ENCODE peak calls at places on chromosome 9, in ten cellular contexts. E, A, D, G, K, C, F, S, W and N are unnamed samples.

GRCh38 chr9:97773723-97774122 is 76.6 kb upstream of the XPA start:
- DNase-seq in E (no peak), A (peak; percentile 35), D (no peak), G (no peak), K (no peak), C (no peak), F (peak; percentile 47), S (no peak), W (peak; percentile 34), N (no peak)

GRCh38 chr9:88991066-88992030 is at the start of gene S1PR3:
- DNase-seq in E (no peak), A (no peak), D (no peak), G (peak; percentile 70), K (peak; percentile 63), C (peak; percentile 83), F (peak; percentile 64), S (peak; percentile 89), W (peak; percentile 77), N (no peak)

GRCh38 chr9:37938121-37938906 is 34.4 kb upstream of the SLC25A51 start:
- DNase-seq in E (peak; percentile 46), A (peak; percentile 79), D (no peak), G (no peak), K (peak; percentile 94), C (no peak), F (no peak), S (peak; percentile 37), W (no peak), N (no peak)

GRCh38 chr9:126423022-126423708 is 96.5 kb downstream of the MVB12B start:
- DNase-seq in E (no peak), A (no peak), D (no peak), G (no peak), K (no peak), C (no peak), F (no peak), S (no peak), W (no peak), N (no peak)

GRCh38 chr9:115777610-115778009 is 376.0 kb upstream of the PAPPA start:
- DNase-seq in E (no peak), A (no peak), D (no peak), G (no peak), K (no peak), C (no peak), F (no peak), S (no peak), W (no peak), N (no peak)

GRCh38 chr9:97510797-97511761 is 9.6 kb downstream of the TMOD1 start:
- DNase-seq in E (no peak), A (peak; percentile 80), D (no peak), G (no peak), K (peak; percentile 88), C (no peak), F (no peak), S (no peak), W (no peak), N (no peak)

GRCh38 chr9:105415344-105415980 is 32.4 kb upstream of the FSD1L start:
- DNase-seq in E (peak; percentile 35), A (peak; percentile 4), D (peak; percentile 25), G (peak; percentile 41), K (peak; percentile 65), C (no peak), F (peak; percentile 59), S (peak; percentile 87), W (no peak), N (no peak)

GRCh38 chr9:129720865-129721545 is 31.8 kb downstream of the PTGES start:
- DNase-seq in E (no peak), A (no peak), D (no peak), G (no peak), K (no peak), C (no peak), F (no peak), S (no peak), W (no peak), N (no peak)

GRCh38 chr9:112734892-112735291 is 15.7 kb upstream of the SNX30 start:
- DNase-seq in E (no peak), A (no peak), D (no peak), G (no peak), K (no peak), C (no peak), F (no peak), S (no peak), W (no peak), N (no peak)

GRCh38 chr9:4262735-4263141 is 37.1 kb downstream of the GLIS3 start:
- DNase-seq in E (no peak), A (peak; percentile 92), D (no peak), G (no peak), K (peak; percentile 69), C (no peak), F (no peak), S (no peak), W (no peak), N (peak; percentile 34)

DNA sequence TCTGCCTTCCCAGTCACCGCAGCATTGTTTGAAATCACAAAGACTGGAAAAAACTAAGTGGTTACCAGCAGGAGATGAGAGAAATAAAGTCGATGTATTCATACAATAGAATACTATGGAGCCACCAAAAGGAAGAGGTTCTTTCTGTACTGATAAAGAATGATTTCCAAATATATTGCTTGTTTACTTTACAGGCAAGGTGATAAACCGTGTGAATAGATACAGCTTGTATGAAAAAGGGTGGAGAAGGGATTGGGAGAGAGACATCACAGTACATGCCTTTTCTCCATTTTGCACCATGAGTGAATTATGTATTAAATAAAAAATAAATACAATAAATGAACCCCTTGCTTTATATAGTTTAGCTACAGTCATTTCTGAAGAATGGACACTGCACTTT is 91.7 kb downstream of the RFK start:
- DNase-seq in E (no peak), A (no peak), D (no peak), G (no peak), K (no peak), C (no peak), F (no peak), S (no peak), W (no peak), N (no peak)
- H3K27ac ChIP-seq in E (no peak overlapping the region), A (no peak overlapping the region), D (no peak overlapping the region), G (no peak overlapping the region), K (no peak overlapping the region), C (no peak overlapping the region), F (no peak overlapping the region), S (no peak overlapping the region), W (no peak overlapping the region), N (no peak overlapping the region)

GRCh38 chr9:28177925-28178324 is 604.6 kb upstream of the C9orf72 start:
- DNase-seq in E (no peak), A (no peak), D (no peak), G (no peak), K (no peak), C (no peak), F (no peak), S (no peak), W (no peak), N (no peak)

GRCh38 chr9:28179893-28180292 is 606.6 kb upstream of the C9orf72 start:
- DNase-seq in E (no peak), A (no peak), D (no peak), G (no peak), K (no peak), C (no peak), F (no peak), S (no peak), W (no peak), N (no peak)

GRCh38 chr9:28177142-28177541 is 603.9 kb upstream of the C9orf72 start:
- DNase-seq in E (no peak), A (no peak), D (no peak), G (no peak), K (no peak), C (no peak), F (no peak), S (no peak), W (no peak), N (no peak)
- H3K27ac ChIP-seq in E (no peak overlapping the region), A (no peak overlapping the region), D (no peak overlapping the region), G (no peak overlapping the region), K (no peak overlapping the region), C (no peak overlapping the region), F (no peak overlapping the region), S (no peak overlapping the region), W (no peak overlapping the region), N (no peak overlapping the region)

GRCh38 chr9:121266356-121266755 is 1.6 kb upstream of the GSN start:
- DNase-seq in E (no peak), A (no peak), D (no peak), G (no peak), K (no peak), C (no peak), F (no peak), S (no peak), W (no peak), N (no peak)

GRCh38 chr9:121266906-121267650 is 884 bp upstream of the GSN start:
- DNase-seq in E (no peak), A (no peak), D (peak; percentile 30), G (no peak), K (no peak), C (no peak), F (no peak), S (no peak), W (peak; percentile 42), N (no peak)

GRCh38 chr9:121268598-121269029 is 652 bp downstream of the GSN start:
- DNase-seq in E (no peak), A (no peak), D (no peak), G (no peak), K (no peak), C (no peak), F (no peak), S (no peak), W (no peak), N (no peak)

GRCh38 chr9:121269030-121269887 is 1.3 kb downstream of the GSN start:
- DNase-seq in E (no peak), A (no peak), D (peak; percentile 63), G (no peak), K (peak; percentile 69), C (no peak), F (peak; percentile 61), S (peak; percentile 72), W (no peak), N (no peak)

DNA sequence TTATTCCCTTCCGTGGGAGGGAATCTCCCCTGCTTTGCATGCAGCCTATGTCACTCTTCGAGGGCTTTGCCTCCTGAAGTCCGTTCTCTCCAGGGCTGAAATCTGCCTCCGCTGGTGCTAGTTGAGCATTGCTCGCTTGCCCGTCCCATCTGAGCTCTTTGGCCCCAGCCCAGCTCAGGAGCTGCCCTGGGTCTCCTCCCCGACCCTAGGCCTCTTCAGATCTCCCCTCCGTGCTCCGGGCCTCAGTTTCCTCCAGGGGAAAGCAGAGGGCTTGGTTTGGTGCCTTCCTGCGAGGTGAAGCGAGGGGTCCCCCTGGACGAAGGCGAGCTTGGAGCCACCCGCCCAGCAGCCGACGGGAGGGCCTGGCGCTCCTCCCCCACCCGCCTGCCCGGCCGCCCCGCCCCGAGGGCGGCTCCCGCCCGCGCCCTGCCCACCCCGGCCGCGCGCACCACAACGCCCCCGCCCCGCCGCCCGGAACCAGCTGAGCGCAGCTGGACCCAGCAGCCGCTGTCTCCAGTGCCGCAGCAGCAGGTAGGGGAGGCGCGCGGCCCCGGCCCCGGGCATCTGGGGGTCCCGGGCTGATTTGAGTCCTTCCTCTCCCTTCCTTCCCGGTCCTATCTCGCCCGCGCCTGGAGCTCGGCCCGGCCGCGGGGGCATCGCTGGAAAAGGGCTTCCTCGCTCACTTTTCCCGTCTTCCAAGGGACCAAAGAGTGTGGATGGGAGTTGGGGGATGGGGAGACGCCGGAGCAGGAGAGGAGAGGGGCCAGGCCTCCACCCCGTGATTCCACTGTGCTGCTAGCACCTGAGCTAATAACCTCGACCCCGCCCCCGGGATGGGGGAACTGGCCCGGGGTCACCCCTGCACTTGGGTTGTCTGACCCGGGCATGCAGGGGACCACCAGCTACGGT is at the start of gene GSN:
- DNase-seq in E (peak; percentile 88), A (no peak), D (peak; percentile 70), G (peak; percentile 84), K (peak; percentile 80), C (peak; percentile 96), F (peak; percentile 88), S (peak; percentile 88), W (peak; percentile 89), N (no peak)
- H3K27ac ChIP-seq in E (peak within 1 kb of the TSS; percentile 98), A (peak within 1 kb of the TSS; percentile 74), D (peak within 1 kb of the TSS; percentile 93), G (peak within 1 kb of the TSS; percentile 80), K (peak within 1 kb of the TSS; percentile 89), C (peak within 1 kb of the TSS; percentile 53), F (peak within 1 kb of the TSS; percentile 95), S (no peak within 1 kb of the TSS), W (peak within 1 kb of the TSS; percentile 88), N (peak within 1 kb of the TSS; percentile 68)

GRCh38 chr9:85432599-85432998 is 309.2 kb downstream of the AGTPBP1 start:
- DNase-seq in E (no peak), A (no peak), D (no peak), G (no peak), K (no peak), C (no peak), F (no peak), S (no peak), W (no peak), N (no peak)
- H3K27ac ChIP-seq in E (no peak overlapping the region), A (no peak overlapping the region), D (no peak overlapping the region), G (peak overlapping the region; percentile 41), K (no peak overlapping the region), C (no peak overlapping the region), F (no peak overlapping the region), S (no peak overlapping the region), W (no peak overlapping the region), N (no peak overlapping the region)